ENCODE peak calls at places on chromosomes 5 and 9, in seven cellular contexts. C is left ventricle myocardium superior; T is stimulated activated CD4-positive, alpha-beta T cell treated with anti-CD3 and anti-CD28 coated beads, Interleukin-1b, Interleukin-23, amount 100 ng/mL, for 24 hours; J is left cardiac atrium; Y is NCI-H187; G is progenitor cell of endocrine pancreas; R is WTC11. P is an unnamed sample.

GRCh38 chr5:120655828-120656435 is 191.8 kb downstream of the PRR16 start:
- DNase-seq in T (no peak), J (peak), C (no peak), R (peak), Y (no peak), G (peak), P (no peak)

GRCh38 chr5:141713616-141714309 is 31.7 kb upstream of the ARAP3 start:
- DNase-seq in C (no peak), J (no peak), R (no peak), T (no peak), G (no peak), Y (no peak), P (no peak)

GRCh38 chr9:27933210-27934062 is 360.2 kb upstream of the C9orf72 start:
- DNase-seq in T (no peak), R (no peak), G (no peak), C (no peak), J (no peak), Y (peak), P (no peak)

GRCh38 chr5:119179857-119180641 is 109.2 kb downstream of the DMXL1 start:
- DNase-seq in R (no peak), G (no peak), Y (no peak), C (no peak), T (no peak), J (no peak), P (no peak)

GRCh38 chr9:112043423-112043822 is 131.7 kb downstream of the SUSD1 start:
- DNase-seq in J (no peak), Y (no peak), C (no peak), R (no peak), T (no peak), G (no peak), P (no peak)

GRCh38 chr9:128254855-128255759 is 20.7 kb downstream of the GOLGA2 start:
- DNase-seq in J (peak), G (peak), C (peak), Y (no peak), T (no peak), R (peak), P (peak)

GRCh38 chr9:116860509-116861120 is 173.5 kb downstream of the TRIM32 start:
- DNase-seq in T (no peak), Y (peak), R (peak), J (peak), C (peak), G (peak), P (peak)

GRCh38 chr9:112051812-112052211 is 123.3 kb downstream of the SUSD1 start:
- DNase-seq in R (no peak), J (no peak), Y (no peak), T (no peak), G (no peak), C (no peak), P (no peak)

GRCh38 chr5:141692533-141692888 is 10.5 kb upstream of the ARAP3 start:
- DNase-seq in Y (no peak), T (no peak), J (no peak), R (no peak), C (no peak), G (no peak), P (no peak)

GRCh38 chr5:154168395-154168794 is 22.1 kb upstream of the GALNT10 start:
- DNase-seq in R (no peak), J (no peak), C (no peak), G (no peak), Y (no peak), T (no peak), P (no peak)

GRCh38 chr5:87113848-87114247 is 153.8 kb upstream of the RASA1 start:
- DNase-seq in R (no peak), Y (no peak), J (no peak), G (no peak), C (no peak), T (no peak), P (no peak)

GRCh38 chr9:89138463-89139390 is 39.9 kb downstream of the SHC3 start:
- DNase-seq in G (no peak), Y (no peak), J (no peak), R (no peak), T (no peak), C (no peak), P (no peak)

GRCh38 chr5:173786296-173787187 is 101.6 kb upstream of the CPEB4 start:
- DNase-seq in C (no peak), G (no peak), T (no peak), Y (no peak), J (no peak), R (no peak), P (no peak)

GRCh38 chr9:84667571-84668203 is 1.8 kb upstream of the NTRK2 start:
- DNase-seq in C (no peak), G (no peak), T (no peak), Y (no peak), J (peak), R (peak), P (peak)

GRCh38 chr9:111399772-111400563 is 69.9 kb upstream of the OR2K2 start:
- DNase-seq in Y (no peak), J (no peak), T (no peak), C (no peak), R (peak), G (no peak), P (no peak)

P was measured in left ventricle myocardium inferior.